ENCODE peak calls at places on chromosomes 4 and X, in seven cellular contexts. Q is activated naive CD8-positive, alpha-beta T cell treated with anti-CD3 and anti-CD28 coated beads, Interleukin-2, amount 50 U/mL, for 24 hours; P is MV-4-11; F is T-helper 9 cell; I is activated CD4-positive, alpha-beta T cell treated with anti-CD3 and anti-CD28 coated beads, Interleukin-2, amount 50 U/mL, for 24 hours; U is AG09309; B is HFF-Myc. X is an unnamed sample.

GRCh38 chrX:148424570-148424969 is 75.8 kb upstream of the AFF2 start:
- DNase-seq in F (no peak), U (no peak), Q (no peak), I (no peak), P (no peak), B (no peak), X (no peak)

GRCh38 chr4:19213388-19213787 is 1038.3 kb upstream of the SLIT2 start:
- DNase-seq in U (no peak), F (no peak), P (no peak), I (no peak), B (no peak), Q (no peak), X (no peak)

GRCh38 chrX:38900719-38901118 is 99.5 kb downstream of the MID1IP1 start:
- DNase-seq in U (no peak), F (no peak), P (no peak), Q (no peak), I (no peak), B (no peak), X (no peak)

GRCh38 chrX:110432066-110432465 is 73.4 kb downstream of the RTL9 start:
- DNase-seq in U (no peak), B (no peak), F (no peak), Q (no peak), I (no peak), P (no peak), X (no peak)

GRCh38 chr4:129747756-129748155 is 651.8 kb downstream of the C4orf33 start:
- DNase-seq in P (no peak), Q (no peak), B (no peak), F (no peak), I (no peak), U (no peak), X (no peak)

GRCh38 chrX:43493751-43494150 is 162.3 kb upstream of the MAOA start:
- DNase-seq in F (no peak), P (no peak), Q (no peak), U (no peak), I (no peak), B (no peak), X (no peak)

GRCh38 chr4:139689093-139689722 is 23.6 kb downstream of the MGST2 start:
- DNase-seq in I (no peak), F (no peak), U (no peak), Q (no peak), B (no peak), P (no peak), X (no peak)

GRCh38 chr4:89284828-89285227 is 22.8 kb downstream of the GPRIN3 start:
- DNase-seq in F (no peak), P (peak), I (no peak), B (no peak), U (no peak), Q (peak), X (no peak)

GRCh38 chr4:102869569-102870227 is 906 bp downstream of the CISD2 start:
- DNase-seq in I (no peak), B (no peak), F (no peak), P (no peak), U (no peak), Q (no peak), X (no peak)

GRCh38 chrX:40008841-40009461 is 88.8 kb downstream of the BCOR start:
- DNase-seq in F (no peak), I (no peak), P (peak), U (no peak), Q (peak), B (no peak), X (no peak)

GRCh38 chr4:79585834-79586233 is 177.8 kb upstream of the GK2 start:
- DNase-seq in F (no peak), U (no peak), I (no peak), P (no peak), B (no peak), Q (no peak), X (no peak)

GRCh38 chr4:177441061-177441802 is 1.0 kb downstream of the AGA start:
- DNase-seq in B (no peak), P (peak), F (no peak), I (no peak), U (no peak), Q (peak), X (no peak)

GRCh38 chr4:121720109-121720508 is 23.3 kb upstream of the ANXA5 start:
- DNase-seq in U (no peak), P (no peak), I (no peak), Q (no peak), B (no peak), F (no peak), X (no peak)

GRCh38 chrX:12922600-12922919 is 16.1 kb downstream of the TLR8 start:
- DNase-seq in Q (no peak), F (no peak), I (no peak), B (no peak), U (no peak), P (no peak), X (no peak)

GRCh38 chr4:169231647-169232262 is 39.0 kb downstream of the SH3RF1 start:
- DNase-seq in B (no peak), P (no peak), Q (no peak), U (no peak), I (no peak), F (no peak), X (no peak)

GRCh38 chr4:48962636-48963035 is 23.4 kb upstream of the CWH43 start:
- DNase-seq in F (no peak), Q (no peak), B (no peak), I (no peak), U (no peak), P (no peak), X (no peak)

GRCh38 chr4:39978904-39979303 is 1.2 kb upstream of the PDS5A start:
- DNase-seq in Q (no peak), I (no peak), P (no peak), B (no peak), U (no peak), F (no peak), X (no peak)

GRCh38 chr4:120718979-120719566 is 203.5 kb downstream of the PRDM5 start:
- DNase-seq in F (no peak), I (no peak), Q (peak), B (no peak), U (no peak), P (peak), X (no peak)

GRCh38 chr4:147739239-147739823 is 7.4 kb downstream of the ARHGAP10 start:
- DNase-seq in Q (no peak), F (no peak), P (no peak), U (no peak), I (no peak), B (no peak), X (no peak)

GRCh38 chr4:173448103-173448502 is 49.2 kb upstream of the SCRG1 start:
- DNase-seq in I (no peak), Q (no peak), P (no peak), B (peak), F (no peak), U (peak), X (no peak)

GRCh38 chr4:85967872-85968271 is 392.0 kb downstream of the MAPK10 start:
- DNase-seq in U (no peak), P (no peak), F (no peak), B (no peak), I (no peak), Q (no peak), X (no peak)

GRCh38 chrX:39367429-39367828 is 566.2 kb downstream of the MID1IP1 start:
- DNase-seq in I (no peak), U (no peak), P (no peak), F (no peak), B (no peak), Q (no peak), X (no peak)

GRCh38 chr4:56750231-56750630 is 69.1 kb upstream of the HOPX start:
- DNase-seq in Q (no peak), F (no peak), P (no peak), I (no peak), B (no peak), U (no peak), X (no peak)

GRCh38 chr4:41538017-41538733 is at the start of gene LIMCH1:
- DNase-seq in B (no peak), P (peak), I (no peak), Q (no peak), U (peak), F (no peak), X (no peak)

GRCh38 chr4:158571736-158572135 is 50.1 kb downstream of the RXFP1 start:
- DNase-seq in B (no peak), I (no peak), P (no peak), U (no peak), F (no peak), Q (no peak), X (no peak)

GRCh38 chr4:86160423-86160822 is 199.4 kb downstream of the MAPK10 start:
- DNase-seq in Q (no peak), B (no peak), F (no peak), I (no peak), U (no peak), P (no peak), X (no peak)

GRCh38 chrX:13719192-13719856 is 15.1 kb downstream of the TRAPPC2 start:
- DNase-seq in Q (no peak), I (no peak), B (no peak), U (no peak), F (no peak), P (no peak), X (no peak)

GRCh38 chrX:24426921-24427746 is 38.0 kb upstream of the PDK3 start:
- DNase-seq in B (no peak), U (no peak), P (no peak), Q (no peak), F (no peak), I (no peak), X (no peak)